ENCODE peak calls at places on chromosomes 3 and 15, in seven cellular contexts. P, I, U, T, Q, X and H are unnamed samples.

GRCh38 chr3:65894679-65895078 is 144.0 kb downstream of the MAGI1 start:
- DNase-seq in Q (no peak), X (no peak), T (no peak), I (no peak), P (no peak), U (peak; percentile 86), H (no peak)

GRCh38 chr15:22224241-22224671 is 143.9 kb downstream of the OR4M2 start:
- DNase-seq in X (no peak), I (no peak), Q (no peak), U (no peak), T (no peak), P (no peak), H (no peak)

GRCh38 chr15:68343579-68344225 is 66.2 kb downstream of the FEM1B start:
- DNase-seq in X (no peak), U (no peak), P (no peak), T (no peak), I (no peak), Q (no peak), H (no peak)

GRCh38 chr3:47910233-47910632 is 106.0 kb downstream of the MAP4 start:
- DNase-seq in Q (no peak), T (no peak), U (no peak), P (no peak), I (no peak), X (no peak), H (no peak)

GRCh38 chr3:54122802-54123537 is 618 bp downstream of the CACNA2D3 start:
- DNase-seq in T (no peak), U (no peak), I (peak; percentile 55), P (no peak), Q (no peak), X (no peak), H (no peak)

GRCh38 chr3:105798381-105798934 is 70.4 kb downstream of the CBLB start:
- DNase-seq in U (no peak), P (no peak), X (no peak), T (no peak), Q (no peak), I (no peak), H (no peak)

GRCh38 chr3:41334426-41334825 is 135.1 kb downstream of the CTNNB1 start:
- DNase-seq in U (no peak), T (no peak), Q (no peak), X (no peak), P (no peak), I (peak; percentile 35), H (no peak)

GRCh38 chr3:152438706-152439105 is 170.0 kb downstream of the MBNL1 start:
- DNase-seq in Q (no peak), I (no peak), X (no peak), U (no peak), T (no peak), P (no peak), H (no peak)

GRCh38 chr3:78281381-78281780 is 1241.5 kb downstream of the ROBO2 start:
- DNase-seq in Q (no peak), U (no peak), P (no peak), T (no peak), X (no peak), I (no peak), H (no peak)

GRCh38 chr3:145857956-145858355 is 303.0 kb downstream of the PLOD2 start:
- DNase-seq in T (no peak), U (no peak), P (no peak), X (no peak), Q (no peak), I (no peak), H (no peak)

GRCh38 chr3:118641608-118642007 is 393.0 kb downstream of the IGSF11 start:
- DNase-seq in I (peak; percentile 94), P (no peak), Q (peak; percentile 40), U (no peak), T (no peak), X (no peak), H (no peak)

GRCh38 chr3:161409069-161409468 is 37.8 kb upstream of the SPTSSB start:
- DNase-seq in Q (peak; percentile 17), I (peak; percentile 68), U (no peak), X (no peak), P (peak; percentile 4), T (peak; percentile 1), H (no peak)

GRCh38 chr3:94185753-94186152 is 122.9 kb downstream of the NSUN3 start:
- DNase-seq in X (no peak), I (no peak), Q (no peak), U (no peak), P (no peak), T (no peak), H (no peak)

GRCh38 chr3:124117486-124117885 is 125.6 kb upstream of the ROPN1 start:
- DNase-seq in X (no peak), P (no peak), Q (peak; percentile 47), U (no peak), I (no peak), T (no peak), H (no peak)

GRCh38 chr3:99866167-99866810 is 48.6 kb downstream of the CMSS1 start:
- DNase-seq in Q (no peak), P (no peak), T (no peak), U (peak; percentile 70), I (no peak), X (no peak), H (no peak)

GRCh38 chr3:13707456-13707855 is 158.5 kb downstream of the FBLN2 start:
- DNase-seq in P (no peak), I (no peak), T (no peak), Q (no peak), U (no peak), X (no peak), H (no peak)

GRCh38 chr3:178405456-178405970 is 130.7 kb upstream of the KCNMB2 start:
- DNase-seq in T (no peak), X (no peak), U (no peak), P (no peak), I (no peak), Q (peak; percentile 23), H (no peak)

GRCh38 chr15:41790756-41791546 is 16.7 kb downstream of the MAPKBP1 start:
- DNase-seq in T (no peak), P (no peak), X (no peak), I (peak; percentile 27), U (no peak), Q (no peak), H (no peak)

GRCh38 chr15:70358011-70358819 is 260.5 kb upstream of the TLE3 start:
- DNase-seq in X (no peak), P (no peak), U (no peak), I (no peak), Q (no peak), T (no peak), H (no peak)

GRCh38 chr3:119295816-119296484 is 1.8 kb downstream of the ARHGAP31 start:
- DNase-seq in T (no peak), P (no peak), X (no peak), I (no peak), U (no peak), Q (no peak), H (no peak)

GRCh38 chr3:148366743-148367410 is 330.8 kb upstream of the AGTR1 start:
- DNase-seq in T (no peak), X (no peak), I (peak; percentile 18), Q (peak; percentile 75), P (no peak), U (no peak), H (no peak)

GRCh38 chr3:123792473-123793201 is 91.5 kb downstream of the MYLK start:
- DNase-seq in P (no peak), T (no peak), X (no peak), U (no peak), I (no peak), Q (no peak), H (no peak)

GRCh38 chr3:155634121-155634719 is 110.7 kb downstream of the PLCH1 start:
- DNase-seq in I (no peak), X (no peak), U (no peak), T (no peak), P (no peak), Q (no peak), H (no peak)

GRCh38 chr15:31197497-31198414 is 96.2 kb upstream of the TRPM1 start:
- DNase-seq in Q (no peak), I (peak; percentile 80), P (peak; percentile 38), U (no peak), T (peak; percentile 41), X (peak; percentile 27), H (no peak)

GRCh38 chr15:29656636-29657475 is 165.4 kb downstream of the TJP1 start:
- DNase-seq in I (peak; percentile 92), U (no peak), Q (no peak), P (no peak), T (no peak), X (no peak), H (no peak)

GRCh38 chr3:182117583-182117982 is 405.9 kb downstream of the SOX2 start:
- DNase-seq in T (no peak), I (no peak), X (no peak), P (no peak), Q (no peak), U (no peak), H (no peak)

GRCh38 chr15:45471151-45471550 is 51.4 kb downstream of the SLC30A4 start:
- DNase-seq in P (no peak), X (no peak), Q (no peak), I (no peak), U (no peak), T (no peak), H (no peak)

GRCh38 chr3:142577701-142578308 is 728 bp downstream of the ATR start:
- DNase-seq in P (no peak), T (no peak), U (no peak), Q (no peak), I (peak; percentile 18), X (no peak), H (no peak)

GRCh38 chr3:30161370-30161769 is 445.0 kb upstream of the TGFBR2 start:
- DNase-seq in P (no peak), U (peak; percentile 54), Q (no peak), I (no peak), X (no peak), T (no peak), H (no peak)